ENCODE peak calls at places on chromosomes 6 and 20, in six cellular contexts. G, C, O, U, K and F are unnamed samples.
A peak's percentile ranks its signal among the peaks of the same experiment; 100 is the strongest.

GRCh38 chr20:54140927-54141566 is 32.7 kb downstream of the CYP24A1 start:
- DNase-seq in G (no peak), C (no peak), O (no peak), U (peak; percentile 96), K (no peak), F (no peak)

GRCh38 chr6:131572686-131573415 is at the start of gene ARG1:
- DNase-seq in G (no peak), C (no peak), O (no peak), U (no peak), K (peak; percentile 33), F (no peak)

GRCh38 chr6:132830236-132830799 is 15.9 kb downstream of the RPS12 start:
- DNase-seq in G (no peak), C (peak; percentile 34), O (no peak), U (peak; percentile 33), K (no peak), F (no peak)

GRCh38 chr6:136547336-136547735 is 2.9 kb downstream of the MAP7 start:
- DNase-seq in G (peak; percentile 34), C (no peak), O (no peak), U (no peak), K (no peak), F (no peak)

GRCh38 chr6:25524542-25524941 is 127.5 kb upstream of the SCGN start:
- DNase-seq in G (no peak), C (no peak), O (no peak), U (no peak), K (no peak), F (no peak)

GRCh38 chr6:83978997-83979396 is 54.6 kb upstream of the MRAP2 start:
- DNase-seq in G (no peak), C (no peak), O (no peak), U (no peak), K (no peak), F (no peak)

GRCh38 chr20:57498425-57499400 is 26.2 kb downstream of the CTCFL start:
- DNase-seq in G (no peak), C (no peak), O (no peak), U (no peak), K (no peak), F (peak; percentile 54)

GRCh38 chr6:14871196-14871595 is 374.7 kb upstream of the JARID2 start:
- DNase-seq in G (no peak), C (no peak), O (no peak), U (no peak), K (no peak), F (no peak)

GRCh38 chr6:46103437-46103836 is 26.4 kb upstream of the ENPP4 start:
- DNase-seq in G (no peak), C (no peak), O (no peak), U (no peak), K (no peak), F (no peak)

GRCh38 chr6:75933387-75933975 is 139.0 kb downstream of the IMPG1 start:
- DNase-seq in G (no peak), C (no peak), O (no peak), U (peak; percentile 15), K (no peak), F (no peak)

GRCh38 chr6:117605169-117605826 is 3.0 kb upstream of the GOPC start:
- DNase-seq in G (peak; percentile 62), C (peak; percentile 78), O (no peak), U (peak; percentile 80), K (peak; percentile 71), F (no peak)

GRCh38 chr6:6783736-6784135 is 195.2 kb downstream of the LY86 start:
- DNase-seq in G (no peak), C (no peak), O (no peak), U (no peak), K (no peak), F (no peak)

GRCh38 chr6:28940859-28941680 is 17.3 kb upstream of the TRIM27 start:
- DNase-seq in G (no peak), C (peak; percentile 96), O (peak; percentile 86), U (peak; percentile 89), K (peak; percentile 62), F (peak; percentile 75)

GRCh38 chr6:149935668-149936067 is 6.1 kb upstream of the ULBP2 start:
- DNase-seq in G (no peak), C (no peak), O (no peak), U (no peak), K (no peak), F (no peak)

DNA sequence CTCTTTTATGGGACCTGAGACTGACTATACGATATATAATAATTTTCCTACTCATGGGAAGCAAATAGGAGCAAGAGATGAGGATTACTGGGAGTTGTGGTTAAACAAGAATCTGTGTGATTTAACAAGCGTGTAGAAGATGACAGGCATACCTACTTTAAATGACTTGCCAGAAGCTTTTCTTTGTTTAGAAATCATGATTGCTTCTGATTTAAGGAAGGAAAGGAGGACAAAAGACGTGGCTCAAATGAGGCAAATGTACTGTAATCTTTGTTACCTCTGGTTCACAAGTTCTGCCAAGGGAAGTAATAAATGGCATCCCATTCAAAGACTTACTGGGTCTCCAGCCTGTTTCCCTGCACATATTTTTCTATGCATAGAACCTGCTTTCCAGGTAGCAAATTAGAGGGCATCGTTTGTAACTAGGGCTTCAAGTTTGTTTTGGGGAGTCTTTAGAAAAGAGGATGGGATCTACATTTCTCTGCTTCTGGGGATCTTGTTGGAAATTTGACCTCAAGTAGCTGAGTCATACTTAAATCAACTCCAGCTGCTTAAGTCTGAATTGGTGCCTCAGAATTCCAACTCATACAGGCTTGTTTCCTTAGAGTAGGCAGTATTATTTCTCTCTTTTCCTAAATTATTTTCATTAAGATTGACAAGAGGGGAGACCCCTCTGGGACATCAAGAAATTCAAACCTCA is 2.9 kb upstream of the TRMT11 start:
- DNase-seq in G (no peak), C (peak; percentile 18), O (no peak), U (no peak), K (no peak), F (no peak)
- TF ChIP-seq JUN in G (no peak), C (no peak), O (no peak), U (no peak), K (no peak), F (no peak)

GRCh38 chr6:66662196-66662595 is 955.2 kb upstream of the EYS start:
- DNase-seq in G (no peak), C (no peak), O (no peak), U (peak; percentile 10), K (no peak), F (no peak)
- TF ChIP-seq JUN in G (no peak), C (no peak), O (no peak), U (no peak), K (no peak), F (no peak)

GRCh38 chr6:41201784-41202181 is 834 bp upstream of the TREML2 start:
- DNase-seq in G (no peak), C (no peak), O (peak; percentile 35), U (no peak), K (peak; percentile 74), F (no peak)
- TF ChIP-seq JUN in G (no peak), C (no peak), O (no peak), U (no peak), K (no peak), F (no peak)

GRCh38 chr6:34151321-34152041 is 5.6 kb upstream of the GRM4 start:
- DNase-seq in G (no peak), C (no peak), O (peak; percentile 69), U (no peak), K (no peak), F (peak; percentile 71)

GRCh38 chr6:34152042-34152524 is 6.2 kb upstream of the GRM4 start:
- DNase-seq in G (no peak), C (no peak), O (peak; percentile 47), U (no peak), K (no peak), F (peak; percentile 8)

GRCh38 chr6:34154668-34155447 is 9.0 kb upstream of the GRM4 start:
- DNase-seq in G (peak; percentile 62), C (peak; percentile 17), O (peak; percentile 99), U (no peak), K (peak; percentile 92), F (peak; percentile 87)

GRCh38 chr6:34150766-34151165 is 4.9 kb upstream of the GRM4 start:
- DNase-seq in G (no peak), C (no peak), O (peak; percentile 48), U (no peak), K (no peak), F (peak; percentile 17)

DNA sequence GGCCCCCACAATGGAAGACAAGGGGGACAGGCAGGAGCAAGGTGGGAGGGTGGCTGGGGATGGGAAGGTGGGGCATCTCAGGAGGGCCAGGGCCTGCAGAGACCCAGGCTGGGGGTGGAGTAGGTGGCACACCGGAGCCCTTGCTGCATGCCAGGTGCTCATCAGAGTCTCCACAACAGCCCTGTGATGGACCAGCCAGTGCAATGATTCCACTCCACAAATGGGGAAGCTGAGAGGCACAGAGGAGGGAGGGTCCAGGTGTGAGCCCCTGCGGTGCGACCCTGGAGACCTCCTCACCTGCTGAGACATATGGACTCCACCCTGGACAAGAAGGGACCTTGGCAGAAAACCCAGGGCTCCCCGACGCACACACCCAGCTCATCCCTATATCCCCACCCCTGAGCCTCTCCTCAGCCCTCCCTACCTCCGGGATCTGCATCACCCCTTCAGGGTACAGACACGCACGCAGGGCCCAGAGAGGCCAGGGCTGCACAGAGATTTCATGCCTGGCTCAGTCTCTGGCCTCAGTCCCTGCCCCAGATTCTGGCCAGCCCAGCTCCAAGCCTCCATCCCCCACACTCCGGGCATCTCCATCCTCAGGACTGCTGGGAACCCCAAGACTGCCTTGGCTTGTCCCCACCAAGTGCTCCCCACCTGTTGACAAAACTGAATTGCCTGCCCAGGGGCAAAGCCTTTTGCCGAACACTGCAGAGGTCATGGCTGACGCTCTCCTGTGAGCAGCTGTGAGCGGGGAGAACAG is 7.1 kb upstream of the GRM4 start:
- DNase-seq in G (no peak), C (no peak), O (peak; percentile 42), U (no peak), K (no peak), F (peak; percentile 10)
- TF ChIP-seq JUN in G (no peak), C (no peak), O (no peak), U (no peak), K (no peak), F (no peak)

GRCh38 chr20:3227511-3227910 is 11.5 kb downstream of the SLC4A11 start:
- DNase-seq in G (no peak), C (no peak), O (no peak), U (no peak), K (no peak), F (no peak)
- TF ChIP-seq JUN in G (no peak), C (no peak), O (no peak), U (no peak), K (no peak), F (no peak)

GRCh38 chr20:17505664-17506517 is 25.3 kb downstream of the BFSP1 start:
- DNase-seq in G (no peak), C (no peak), O (no peak), U (peak; percentile 21), K (peak; percentile 40), F (no peak)
- TF ChIP-seq JUN in G (no peak), C (no peak), O (no peak), U (no peak), K (peak; percentile 60), F (no peak)

GRCh38 chr6:63526931-63527330 is 45.3 kb upstream of the LOC128125822 start:
- DNase-seq in G (no peak), C (no peak), O (no peak), U (no peak), K (no peak), F (no peak)

GRCh38 chr6:63530984-63531383 is 41.3 kb upstream of the LOC128125822 start:
- DNase-seq in G (no peak), C (no peak), O (no peak), U (no peak), K (peak; percentile 7), F (no peak)

GRCh38 chr6:63525186-63525878 is 46.9 kb upstream of the LOC128125822 start:
- DNase-seq in G (no peak), C (no peak), O (no peak), U (no peak), K (peak; percentile 7), F (no peak)

GRCh38 chr6:63529498-63529897 is 42.8 kb upstream of the LOC128125822 start:
- DNase-seq in G (no peak), C (no peak), O (no peak), U (no peak), K (no peak), F (no peak)

GRCh38 chr6:63527658-63528514 is 44.4 kb upstream of the LOC128125822 start:
- DNase-seq in G (peak; percentile 79), C (peak; percentile 51), O (no peak), U (peak; percentile 99), K (no peak), F (no peak)
- TF ChIP-seq JUN in G (peak; percentile 93), C (peak; percentile 20), O (no peak), U (peak; percentile 88), K (peak; percentile 76), F (no peak)